ENCODE peak calls at places on chromosomes 5 and 9, in seven cellular contexts. Z is SIG-M5, D is amniotic stem cell, S is anterior cingulate cortex, J is NCI-H748 treated with DMSO at 0.1 percent for 48 hours, W is astrocyte of the cerebellum, B is cardiac fibroblast. V is an unnamed sample.

GRCh38 chr9:125889524-125890473 is 142.6 kb downstream of the PBX3 start:
- DNase-seq in Z (no peak), D (no peak), S (no peak), J (peak; percentile 68), W (peak; percentile 53), B (peak; percentile 71), V (peak; percentile 42)

GRCh38 chr5:56950626-56951130 is 1.2 kb downstream of the MIER3 start:
- DNase-seq in Z (no peak), D (peak; percentile 68), S (peak; percentile 34), J (no peak), W (peak; percentile 32), B (peak; percentile 89), V (peak; percentile 73)

GRCh38 chr5:123943136-123943535 is 431.2 kb downstream of the CSNK1G3 start:
- DNase-seq in Z (no peak), D (no peak), S (no peak), J (no peak), W (no peak), B (no peak), V (no peak)

GRCh38 chr5:59062986-59063683 is 480.3 kb downstream of the RAB3C start:
- DNase-seq in Z (no peak), D (no peak), S (no peak), J (no peak), W (peak; percentile 79), B (peak; percentile 59), V (no peak)

GRCh38 chr9:2126331-2126789 is 111.2 kb downstream of the SMARCA2 start:
- DNase-seq in Z (no peak), D (no peak), S (no peak), J (no peak), W (no peak), B (peak; percentile 84), V (no peak)

GRCh38 chr5:75330404-75330803 is 6.6 kb upstream of the HMGCR start:
- DNase-seq in Z (no peak), D (no peak), S (no peak), J (no peak), W (no peak), B (no peak), V (no peak)

GRCh38 chr5:161432798-161433197 is 113.7 kb downstream of the GABRB2 start:
- DNase-seq in Z (no peak), D (no peak), S (no peak), J (no peak), W (no peak), B (no peak), V (no peak)

GRCh38 chr9:122777052-122777451 is 11.7 kb upstream of the OR5C1 start:
- DNase-seq in Z (no peak), D (no peak), S (no peak), J (no peak), W (no peak), B (no peak), V (no peak)

GRCh38 chr5:35859101-35859661 is 2.5 kb downstream of the IL7R start:
- DNase-seq in Z (no peak), D (no peak), S (no peak), J (peak; percentile 92), W (no peak), B (no peak), V (no peak)

GRCh38 chr9:89879711-89880110 is 274.9 kb downstream of the GADD45G start:
- DNase-seq in Z (no peak), D (no peak), S (no peak), J (no peak), W (no peak), B (no peak), V (no peak)

GRCh38 chr5:5494489-5495402 is 72.3 kb downstream of the ICE1 start:
- DNase-seq in Z (no peak), D (no peak), S (no peak), J (peak; percentile 31), W (no peak), B (peak; percentile 66), V (peak; percentile 91)

GRCh38 chr5:127660048-127660733 is 11.3 kb downstream of the CTXN3 start:
- DNase-seq in Z (no peak), D (no peak), S (no peak), J (no peak), W (no peak), B (no peak), V (no peak)

V was measured in right lobe of liver.